ENCODE peak calls at places on chromosomes 1 and 21, in ten cellular contexts. S, U, X, N, O, H, T, A, V and E are unnamed samples.

GRCh38 chr1:243595527-243596206 is 254.4 kb downstream of the AKT3 start:
- DNase-seq in S (no peak), U (no peak), X (peak), N (no peak), O (no peak), H (no peak), T (peak), A (peak), V (no peak), E (no peak)

GRCh38 chr21:33514234-33514633 is 22.7 kb upstream of the DNAJC28 start:
- DNase-seq in S (no peak), U (no peak), X (no peak), N (no peak), O (no peak), H (no peak), T (peak), A (no peak), V (no peak), E (no peak)

GRCh38 chr1:36572142-36572715 is 89.5 kb upstream of the CSF3R start:
- DNase-seq in S (no peak), U (no peak), X (no peak), N (no peak), O (no peak), H (no peak), T (no peak), A (no peak), V (no peak), E (no peak)

GRCh38 chr1:27594542-27595510 is 9.1 kb downstream of the AHDC1 start:
- DNase-seq in S (no peak), U (no peak), X (peak), N (no peak), O (no peak), H (no peak), T (peak), A (no peak), V (no peak), E (no peak)

GRCh38 chr21:37338671-37339526 is 27.7 kb upstream of the DYRK1A start:
- DNase-seq in S (no peak), U (no peak), X (peak), N (peak), O (no peak), H (peak), T (peak), A (no peak), V (no peak), E (no peak)

GRCh38 chr1:215958836-215959235 is 391.7 kb downstream of the KCTD3 start:
- DNase-seq in S (no peak), U (no peak), X (no peak), N (no peak), O (no peak), H (no peak), T (no peak), A (no peak), V (no peak), E (no peak)

GRCh38 chr21:29342394-29342957 is 43.8 kb downstream of the BACH1 start:
- DNase-seq in S (peak), U (no peak), X (peak), N (peak), O (no peak), H (no peak), T (peak), A (peak), V (no peak), E (no peak)

GRCh38 chr1:77316006-77316405 is 34.2 kb downstream of the AK5 start:
- DNase-seq in S (no peak), U (no peak), X (peak), N (no peak), O (no peak), H (no peak), T (no peak), A (no peak), V (no peak), E (no peak)

GRCh38 chr1:93426183-93426582 is 21.7 kb upstream of the FNBP1L start:
- DNase-seq in S (no peak), U (no peak), X (no peak), N (no peak), O (no peak), H (no peak), T (no peak), A (no peak), V (no peak), E (no peak)

GRCh38 chr1:6052543-6053205 is 7.0 kb downstream of the KCNAB2 start:
- DNase-seq in S (peak), U (no peak), X (peak), N (peak), O (no peak), H (peak), T (no peak), A (peak), V (peak), E (peak)

GRCh38 chr1:89943846-89944781 is 50.8 kb upstream of the ZNF326 start:
- DNase-seq in S (no peak), U (no peak), X (no peak), N (no peak), O (no peak), H (no peak), T (no peak), A (no peak), V (no peak), E (no peak)

GRCh38 chr21:31108969-31109368 is 70.7 kb upstream of the KRTAP19-8 start:
- DNase-seq in S (no peak), U (no peak), X (no peak), N (no peak), O (no peak), H (no peak), T (no peak), A (no peak), V (no peak), E (no peak)

GRCh38 chr1:8424539-8425116 is 106.7 kb downstream of the SLC45A1 start:
- DNase-seq in S (no peak), U (peak), X (no peak), N (peak), O (no peak), H (peak), T (no peak), A (no peak), V (peak), E (peak)

GRCh38 chr1:80966266-80966665 is 834.5 kb upstream of the ADGRL2 start:
- DNase-seq in S (no peak), U (no peak), X (no peak), N (no peak), O (no peak), H (no peak), T (no peak), A (no peak), V (no peak), E (no peak)

GRCh38 chr1:2255420-2256369 is 27.6 kb downstream of the SKI start:
- DNase-seq in S (no peak), U (no peak), X (peak), N (peak), O (peak), H (no peak), T (no peak), A (peak), V (peak), E (peak)

GRCh38 chr1:240234477-240235225 is 143.0 kb downstream of the FMN2 start:
- DNase-seq in S (no peak), U (no peak), X (peak), N (no peak), O (no peak), H (no peak), T (peak), A (no peak), V (no peak), E (no peak)

GRCh38 chr1:65395887-65396612 is 24.4 kb upstream of the LEPR start:
- DNase-seq in S (no peak), U (no peak), X (no peak), N (no peak), O (no peak), H (no peak), T (peak), A (peak), V (no peak), E (no peak)

GRCh38 chr1:40422630-40423263 is 27.5 kb upstream of the ZFP69B start:
- DNase-seq in S (no peak), U (no peak), X (no peak), N (no peak), O (no peak), H (no peak), T (no peak), A (no peak), V (no peak), E (no peak)

GRCh38 chr1:154878371-154879355 is 8.6 kb upstream of the KCNN3 start:
- DNase-seq in S (peak), U (no peak), X (peak), N (peak), O (peak), H (peak), T (no peak), A (peak), V (peak), E (peak)

GRCh38 chr1:160114085-160114484 is 1.5 kb upstream of the ATP1A2 start:
- DNase-seq in S (no peak), U (no peak), X (no peak), N (no peak), O (no peak), H (no peak), T (no peak), A (no peak), V (no peak), E (no peak)

GRCh38 chr1:155044812-155045690 is 6.1 kb upstream of the ADAM15 start:
- DNase-seq in S (peak), U (no peak), X (peak), N (peak), O (no peak), H (peak), T (peak), A (peak), V (peak), E (peak)

GRCh38 chr1:232553809-232554208 is 76.1 kb downstream of the SIPA1L2 start:
- DNase-seq in S (no peak), U (no peak), X (no peak), N (no peak), O (no peak), H (no peak), T (no peak), A (no peak), V (no peak), E (no peak)

GRCh38 chr1:9271268-9271667 is 21.4 kb upstream of the SPSB1 start:
- DNase-seq in S (no peak), U (no peak), X (no peak), N (no peak), O (no peak), H (no peak), T (no peak), A (no peak), V (no peak), E (no peak)